ENCODE peak calls at places on chromosomes 4 and X, in ten cellular contexts. One of them, this sample, is unnamed.
A peak's percentile ranks its signal among the peaks of the same experiment; 100 is the strongest.

GRCh38 chr4:19375931-19376330 is 875.8 kb upstream of the SLIT2 start:
- DNase-seq in keratinocyte: no peak
- DNase-seq in endodermal cell: no peak
- DNase-seq in Panc1: no peak
- DNase-seq in transverse colon: no peak
- DNase-seq in left ventricle myocardium inferior: no peak
- DNase-seq in Caco-2: no peak
- DNase-seq in hepatocyte: no peak
- DNase-seq in AG04450: no peak
- DNase-seq in cardiac fibroblast: peak; percentile 22
- DNase-seq in this sample: no peak

GRCh38 chr4:138049350-138049749 is 192.8 kb downstream of the SLC7A11 start:
- DNase-seq in AG04450: no peak
- DNase-seq in hepatocyte: no peak
- DNase-seq in left ventricle myocardium inferior: no peak
- DNase-seq in Caco-2: no peak
- DNase-seq in transverse colon: no peak
- DNase-seq in keratinocyte: no peak
- DNase-seq in cardiac fibroblast: no peak
- DNase-seq in endodermal cell: no peak
- DNase-seq in Panc1: no peak
- DNase-seq in this sample: peak; percentile 54

GRCh38 chr4:17094209-17094608 is 195.8 kb upstream of the LDB2 start:
- DNase-seq in Panc1: no peak
- DNase-seq in hepatocyte: no peak
- DNase-seq in transverse colon: no peak
- DNase-seq in Caco-2: no peak
- DNase-seq in endodermal cell: no peak
- DNase-seq in AG04450: no peak
- DNase-seq in cardiac fibroblast: peak; percentile 56
- DNase-seq in keratinocyte: no peak
- DNase-seq in left ventricle myocardium inferior: no peak
- DNase-seq in this sample: no peak

GRCh38 chrX:104284407-104285000 is 29.8 kb upstream of the ESX1 start:
- DNase-seq in endodermal cell: no peak
- DNase-seq in AG04450: no peak
- DNase-seq in hepatocyte: no peak
- DNase-seq in Caco-2: no peak
- DNase-seq in transverse colon: no peak
- DNase-seq in cardiac fibroblast: no peak
- DNase-seq in keratinocyte: no peak
- DNase-seq in Panc1: no peak
- DNase-seq in left ventricle myocardium inferior: no peak
- DNase-seq in this sample: no peak

GRCh38 chr4:137644201-137644600 is 111.9 kb upstream of the PCDH18 start:
- DNase-seq in endodermal cell: no peak
- DNase-seq in cardiac fibroblast: peak; percentile 46
- DNase-seq in transverse colon: no peak
- DNase-seq in Caco-2: no peak
- DNase-seq in hepatocyte: no peak
- DNase-seq in keratinocyte: no peak
- DNase-seq in Panc1: no peak
- DNase-seq in left ventricle myocardium inferior: no peak
- DNase-seq in AG04450: no peak
- DNase-seq in this sample: no peak

GRCh38 chrX:2502668-2503519 is 2.1 kb upstream of the DHRSX start:
- DNase-seq in cardiac fibroblast: peak; percentile 36
- DNase-seq in left ventricle myocardium inferior: no peak
- DNase-seq in transverse colon: peak; percentile 37
- DNase-seq in endodermal cell: no peak
- DNase-seq in AG04450: no peak
- DNase-seq in Panc1: no peak
- DNase-seq in keratinocyte: no peak
- DNase-seq in Caco-2: peak; percentile 67
- DNase-seq in hepatocyte: peak; percentile 52
- DNase-seq in this sample: no peak

GRCh38 chr4:179605196-179605595 is 2163.0 kb upstream of the AGA start:
- DNase-seq in Panc1: no peak
- DNase-seq in hepatocyte: no peak
- DNase-seq in endodermal cell: no peak
- DNase-seq in AG04450: peak; percentile 58
- DNase-seq in transverse colon: no peak
- DNase-seq in keratinocyte: no peak
- DNase-seq in cardiac fibroblast: peak; percentile 10
- DNase-seq in Caco-2: no peak
- DNase-seq in left ventricle myocardium inferior: no peak
- DNase-seq in this sample: no peak

GRCh38 chr4:39976945-39977488 is 694 bp downstream of the PDS5A start:
- DNase-seq in keratinocyte: no peak
- DNase-seq in AG04450: no peak
- DNase-seq in left ventricle myocardium inferior: no peak
- DNase-seq in transverse colon: peak; percentile 39
- DNase-seq in hepatocyte: peak; percentile 56
- DNase-seq in cardiac fibroblast: peak; percentile 36
- DNase-seq in endodermal cell: peak; percentile 69
- DNase-seq in Panc1: no peak
- DNase-seq in Caco-2: no peak
- DNase-seq in this sample: no peak

GRCh38 chrX:100636321-100636991 is at the start of gene TSPAN6:
- DNase-seq in cardiac fibroblast: peak; percentile 91
- DNase-seq in left ventricle myocardium inferior: peak; percentile 80
- DNase-seq in endodermal cell: peak; percentile 92
- DNase-seq in keratinocyte: peak; percentile 23
- DNase-seq in AG04450: peak; percentile 57
- DNase-seq in transverse colon: peak; percentile 84
- DNase-seq in Caco-2: peak; percentile 89
- DNase-seq in hepatocyte: peak; percentile 87
- DNase-seq in Panc1: peak; percentile 73
- DNase-seq in this sample: peak; percentile 50

GRCh38 chrX:71616672-71617529 is 1.4 kb downstream of the CXCR3 start:
- DNase-seq in transverse colon: peak; percentile 81
- DNase-seq in Panc1: no peak
- DNase-seq in AG04450: no peak
- DNase-seq in keratinocyte: no peak
- DNase-seq in endodermal cell: peak; percentile 51
- DNase-seq in left ventricle myocardium inferior: no peak
- DNase-seq in hepatocyte: no peak
- DNase-seq in Caco-2: no peak
- DNase-seq in cardiac fibroblast: no peak
- DNase-seq in this sample: no peak
- TF ChIP-seq CTCF in transverse colon: no peak
- TF ChIP-seq CTCF in Panc1: no peak
- TF ChIP-seq CTCF in AG04450: no peak
- TF ChIP-seq CTCF in keratinocyte: no peak
- TF ChIP-seq CTCF in endodermal cell: peak; percentile 39
- TF ChIP-seq CTCF in left ventricle myocardium inferior: no peak
- TF ChIP-seq CTCF in hepatocyte: no peak
- TF ChIP-seq CTCF in Caco-2: no peak
- TF ChIP-seq CTCF in cardiac fibroblast: no peak
- TF ChIP-seq CTCF in this sample: no peak

GRCh38 chrX:102654696-102655095 is 3.4 kb downstream of the GPRASP1 start:
- DNase-seq in endodermal cell: no peak
- DNase-seq in Caco-2: no peak
- DNase-seq in left ventricle myocardium inferior: peak; percentile 29
- DNase-seq in hepatocyte: no peak
- DNase-seq in Panc1: no peak
- DNase-seq in transverse colon: no peak
- DNase-seq in keratinocyte: no peak
- DNase-seq in AG04450: no peak
- DNase-seq in cardiac fibroblast: no peak
- DNase-seq in this sample: no peak

GRCh38 chrX:102650903-102651241 is 411 bp upstream of the GPRASP1 start:
- DNase-seq in keratinocyte: no peak
- DNase-seq in AG04450: no peak
- DNase-seq in cardiac fibroblast: no peak
- DNase-seq in Panc1: no peak
- DNase-seq in left ventricle myocardium inferior: no peak
- DNase-seq in endodermal cell: no peak
- DNase-seq in hepatocyte: no peak
- DNase-seq in transverse colon: no peak
- DNase-seq in Caco-2: no peak
- DNase-seq in this sample: no peak

GRCh38 chrX:102651242-102651967 is at the start of gene GPRASP1:
- DNase-seq in cardiac fibroblast: peak; percentile 43
- DNase-seq in keratinocyte: no peak
- DNase-seq in Panc1: no peak
- DNase-seq in left ventricle myocardium inferior: peak; percentile 64
- DNase-seq in Caco-2: no peak
- DNase-seq in transverse colon: peak; percentile 52
- DNase-seq in endodermal cell: peak; percentile 83
- DNase-seq in hepatocyte: peak; percentile 56
- DNase-seq in AG04450: no peak
- DNase-seq in this sample: no peak

DNA sequence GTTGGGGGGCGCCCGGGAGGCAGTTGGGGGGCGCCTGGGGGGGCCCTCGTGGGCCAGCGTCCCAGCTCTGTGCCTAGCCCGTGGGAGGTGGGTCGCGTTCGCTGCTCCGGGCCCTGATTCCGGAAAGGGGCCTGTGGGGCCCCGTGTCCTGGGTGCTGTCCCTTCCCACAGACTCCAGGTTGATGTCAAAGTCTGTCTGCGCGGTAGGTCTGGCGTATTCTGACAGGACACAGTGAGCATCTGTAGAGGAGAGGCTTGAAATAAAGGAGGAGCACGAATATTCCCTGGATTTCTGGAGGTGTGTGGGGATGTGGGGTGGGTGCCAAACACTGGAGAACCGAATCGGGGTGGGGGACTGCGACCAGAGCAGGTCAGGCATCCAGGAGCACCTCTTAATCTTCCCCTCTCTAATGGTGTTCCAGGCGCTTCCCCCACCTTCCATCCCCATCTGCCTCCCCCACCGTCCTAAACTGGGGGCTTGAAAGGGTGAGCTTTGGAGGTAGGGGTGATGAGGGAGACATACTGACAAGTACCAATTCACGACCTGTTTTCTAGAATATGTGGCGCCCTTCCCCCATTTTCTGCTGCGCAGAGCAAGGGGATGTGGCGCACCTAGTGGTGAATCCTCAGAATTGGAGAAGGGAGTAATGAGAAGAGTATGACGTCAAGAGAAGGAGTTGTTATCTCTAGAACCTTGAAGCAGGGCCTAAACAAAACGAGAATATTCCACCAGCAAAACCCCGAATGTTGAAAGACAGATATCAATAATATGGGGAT is 873 bp downstream of the GPRASP1 start:
- DNase-seq in keratinocyte: peak; percentile 7
- DNase-seq in Panc1: no peak
- DNase-seq in cardiac fibroblast: peak; percentile 60
- DNase-seq in endodermal cell: peak; percentile 66
- DNase-seq in hepatocyte: peak; percentile 60
- DNase-seq in left ventricle myocardium inferior: no peak
- DNase-seq in AG04450: no peak
- DNase-seq in Caco-2: no peak
- DNase-seq in transverse colon: peak; percentile 27
- DNase-seq in this sample: no peak
- H3K4me3 ChIP-seq in keratinocyte: peak overlapping the region; percentile 35
- H3K4me3 ChIP-seq in Panc1: peak overlapping the region; percentile 68
- H3K4me3 ChIP-seq in cardiac fibroblast: peak overlapping the region; percentile 54
- H3K4me3 ChIP-seq in endodermal cell: peak overlapping the region; percentile 73
- H3K4me3 ChIP-seq in hepatocyte: peak overlapping the region; percentile 10
- H3K4me3 ChIP-seq in left ventricle myocardium inferior: peak overlapping the region; percentile 76
- H3K4me3 ChIP-seq in AG04450: peak overlapping the region; percentile 62
- H3K4me3 ChIP-seq in Caco-2: no peak overlapping the region
- H3K4me3 ChIP-seq in transverse colon: peak overlapping the region; percentile 53
- H3K4me3 ChIP-seq in this sample: peak overlapping the region; percentile 52

DNA sequence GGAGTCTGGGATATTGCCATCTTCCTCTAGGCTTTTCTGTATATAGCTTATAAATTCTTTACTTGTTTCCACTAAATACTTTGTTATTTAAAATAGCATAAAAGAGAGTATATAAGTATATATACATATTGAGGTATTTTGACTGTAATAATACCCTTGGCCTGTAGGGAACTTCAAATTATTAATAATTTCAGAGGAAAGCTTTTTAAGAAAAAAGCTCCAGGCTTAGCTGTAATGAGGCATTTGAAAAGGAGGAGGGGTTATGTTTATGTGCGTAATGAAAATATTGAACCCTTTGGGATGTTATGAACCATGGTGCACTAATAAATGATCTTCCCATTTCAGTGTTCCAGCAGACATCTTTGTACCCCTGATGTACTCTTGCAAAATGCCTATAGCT is 578.1 kb downstream of the RPA4 start:
- DNase-seq in Caco-2: no peak
- DNase-seq in Panc1: no peak
- DNase-seq in left ventricle myocardium inferior: no peak
- DNase-seq in keratinocyte: no peak
- DNase-seq in hepatocyte: no peak
- DNase-seq in transverse colon: no peak
- DNase-seq in endodermal cell: no peak
- DNase-seq in AG04450: no peak
- DNase-seq in cardiac fibroblast: no peak
- DNase-seq in this sample: no peak
- TF ChIP-seq CTCF in Caco-2: no peak
- TF ChIP-seq CTCF in Panc1: no peak
- TF ChIP-seq CTCF in left ventricle myocardium inferior: no peak
- TF ChIP-seq CTCF in keratinocyte: no peak
- TF ChIP-seq CTCF in hepatocyte: no peak
- TF ChIP-seq CTCF in transverse colon: no peak
- TF ChIP-seq CTCF in endodermal cell: peak; percentile 52
- TF ChIP-seq CTCF in AG04450: no peak
- TF ChIP-seq CTCF in cardiac fibroblast: no peak
- TF ChIP-seq CTCF in this sample: peak; percentile 1

GRCh38 chr4:75630932-75631320 is 598 bp upstream of the CDKL2 start:
- DNase-seq in Panc1: no peak
- DNase-seq in Caco-2: no peak
- DNase-seq in endodermal cell: no peak
- DNase-seq in transverse colon: no peak
- DNase-seq in hepatocyte: no peak
- DNase-seq in AG04450: no peak
- DNase-seq in left ventricle myocardium inferior: no peak
- DNase-seq in cardiac fibroblast: no peak
- DNase-seq in keratinocyte: no peak
- DNase-seq in this sample: no peak

GRCh38 chr4:75634281-75634680 is 4.0 kb upstream of the CDKL2 start:
- DNase-seq in hepatocyte: no peak
- DNase-seq in endodermal cell: no peak
- DNase-seq in Panc1: no peak
- DNase-seq in AG04450: no peak
- DNase-seq in Caco-2: no peak
- DNase-seq in left ventricle myocardium inferior: no peak
- DNase-seq in transverse colon: no peak
- DNase-seq in cardiac fibroblast: no peak
- DNase-seq in keratinocyte: no peak
- DNase-seq in this sample: no peak

GRCh38 chr4:75633846-75634245 is 3.5 kb upstream of the CDKL2 start:
- DNase-seq in Caco-2: no peak
- DNase-seq in cardiac fibroblast: peak; percentile 35
- DNase-seq in hepatocyte: no peak
- DNase-seq in Panc1: no peak
- DNase-seq in AG04450: no peak
- DNase-seq in left ventricle myocardium inferior: no peak
- DNase-seq in endodermal cell: no peak
- DNase-seq in transverse colon: no peak
- DNase-seq in keratinocyte: peak; percentile 13
- DNase-seq in this sample: no peak

GRCh38 chr4:75630174-75630931 is at the start of gene CDKL2:
- DNase-seq in endodermal cell: peak; percentile 97
- DNase-seq in Panc1: peak; percentile 57
- DNase-seq in hepatocyte: peak; percentile 94
- DNase-seq in AG04450: no peak
- DNase-seq in keratinocyte: peak; percentile 42
- DNase-seq in transverse colon: peak; percentile 96
- DNase-seq in Caco-2: peak; percentile 94
- DNase-seq in left ventricle myocardium inferior: peak; percentile 80
- DNase-seq in cardiac fibroblast: peak; percentile 68
- DNase-seq in this sample: peak; percentile 27

GRCh38 chr4:75629239-75629638 is 1.1 kb downstream of the CDKL2 start:
- DNase-seq in Panc1: no peak
- DNase-seq in Caco-2: no peak
- DNase-seq in left ventricle myocardium inferior: no peak
- DNase-seq in endodermal cell: no peak
- DNase-seq in AG04450: no peak
- DNase-seq in hepatocyte: no peak
- DNase-seq in keratinocyte: no peak
- DNase-seq in cardiac fibroblast: no peak
- DNase-seq in transverse colon: no peak
- DNase-seq in this sample: no peak
- H3K4me3 ChIP-seq in Panc1: peak overlapping the region; percentile 90
- H3K4me3 ChIP-seq in Caco-2: no peak overlapping the region
- H3K4me3 ChIP-seq in left ventricle myocardium inferior: no peak overlapping the region
- H3K4me3 ChIP-seq in endodermal cell: no peak overlapping the region
- H3K4me3 ChIP-seq in AG04450: no peak overlapping the region
- H3K4me3 ChIP-seq in hepatocyte: no peak overlapping the region
- H3K4me3 ChIP-seq in keratinocyte: no peak overlapping the region
- H3K4me3 ChIP-seq in cardiac fibroblast: no peak overlapping the region
- H3K4me3 ChIP-seq in transverse colon: no peak overlapping the region
- H3K4me3 ChIP-seq in this sample: no peak overlapping the region